ENCODE peak calls at places on chromosome 16, in four cellular contexts. D is GM12878, K is HepG2, E is K562. S is an unnamed sample.

GRCh38 chr16:75256871-75257343 is 5.5 kb upstream of the BCAR1 start:
- DNase-seq in D (no peak), K (no peak), E (no peak), S (no peak)

GRCh38 chr16:10965440-10966039 is 21.2 kb downstream of the CLEC16A start:
- DNase-seq in D (peak), K (no peak), E (peak), S (no peak)

GRCh38 chr16:7343271-7343670 is 10.6 kb downstream of the RBFOX1 start:
- DNase-seq in D (no peak), K (no peak), E (no peak), S (no peak)

GRCh38 chr16:77062878-77063566 is 128.0 kb upstream of the MON1B start:
- DNase-seq in D (no peak), K (no peak), E (no peak), S (no peak)

GRCh38 chr16:83813818-83814653 is 6.3 kb downstream of the HSBP1 start:
- DNase-seq in D (no peak), K (peak), E (no peak), S (no peak)

GRCh38 chr16:50585331-50585776 is 37.2 kb downstream of the NKD1 start:
- DNase-seq in D (no peak), K (no peak), E (no peak), S (no peak)

GRCh38 chr16:11045441-11045840 is 101.1 kb downstream of the CLEC16A start:
- DNase-seq in D (no peak), K (no peak), E (no peak), S (no peak)

GRCh38 chr16:59252317-59252716 is 518.2 kb upstream of the GOT2 start:
- DNase-seq in D (no peak), K (no peak), E (no peak), S (no peak)

GRCh38 chr16:87620201-87620495 is 17.8 kb downstream of the JPH3 start:
- DNase-seq in D (no peak), K (no peak), E (no peak), S (no peak)

GRCh38 chr16:4327386-4327781 is 11.5 kb downstream of the GLIS2 start:
- DNase-seq in D (no peak), K (no peak), E (no peak), S (no peak)

GRCh38 chr16:73949574-73950348 is 346.9 kb upstream of the PSMD7 start:
- DNase-seq in D (no peak), K (no peak), E (no peak), S (no peak)

GRCh38 chr16:75599452-75600277 is 23.4 kb downstream of the ADAT1 start:
- DNase-seq in D (no peak), K (no peak), E (no peak), S (no peak)

GRCh38 chr16:89300311-89300975 is 82.9 kb downstream of the ZNF778 start:
- DNase-seq in D (no peak), K (no peak), E (no peak), S (no peak)

GRCh38 chr16:73142069-73142880 is 94.3 kb upstream of the ZFHX3 start:
- DNase-seq in D (no peak), K (no peak), E (no peak), S (no peak)

GRCh38 chr16:23948949-23949392 is 113.2 kb downstream of the PRKCB start:
- DNase-seq in D (no peak), K (no peak), E (no peak), S (no peak)

GRCh38 chr16:61042736-61043135 is 993.5 kb downstream of the CDH8 start:
- DNase-seq in D (no peak), K (no peak), E (no peak), S (no peak)

GRCh38 chr16:17215306-17215705 is 255.5 kb downstream of the XYLT1 start:
- DNase-seq in D (no peak), K (no peak), E (no peak), S (no peak)

GRCh38 chr16:72060405-72060804 is 2.6 kb upstream of the HPR start:
- DNase-seq in D (no peak), K (no peak), E (no peak), S (no peak)

GRCh38 chr16:50600582-50601283 is 52.5 kb downstream of the NKD1 start:
- DNase-seq in D (no peak), K (peak), E (no peak), S (no peak)

GRCh38 chr16:21645261-21645721 is 7.1 kb downstream of the IGSF6 start:
- DNase-seq in D (peak), K (no peak), E (no peak), S (no peak)

GRCh38 chr16:75565640-75566039 is 539 bp upstream of the GABARAPL2 start:
- DNase-seq in D (no peak), K (no peak), E (no peak), S (no peak)

GRCh38 chr16:4140652-4141051 is 24.4 kb upstream of the ADCY9 start:
- DNase-seq in D (peak), K (no peak), E (no peak), S (no peak)

GRCh38 chr16:4116328-4117249 is at the start of gene ADCY9:
- DNase-seq in D (no peak), K (peak), E (peak), S (peak)

GRCh38 chr16:87895641-87896141 is 26.4 kb upstream of the SLC7A5 start:
- DNase-seq in D (peak), K (no peak), E (no peak), S (no peak)

GRCh38 chr16:5944971-5945370 is 847.4 kb upstream of the EEF2KMT start:
- DNase-seq in D (no peak), K (no peak), E (no peak), S (no peak)

GRCh38 chr16:21162661-21163151 is 4.2 kb downstream of the LDAF1 start:
- DNase-seq in D (no peak), K (no peak), E (no peak), S (no peak)

GRCh38 chr16:70646260-70647241 is at the start of gene IL34:
- DNase-seq in D (no peak), K (no peak), E (no peak), S (no peak)

GRCh38 chr16:14121872-14122271 is 50.8 kb downstream of the MRTFB start:
- DNase-seq in D (no peak), K (no peak), E (no peak), S (no peak)

GRCh38 chr16:80231888-80232287 is 308.9 kb upstream of the DYNLRB2 start:
- DNase-seq in D (peak), K (peak), E (no peak), S (no peak)
- H3K27ac ChIP-seq in D (no peak), K (no peak), E (no peak), S (no peak)

GRCh38 chr16:67907397-67907796 is 14.3 kb downstream of the PSKH1 start:
- DNase-seq in D (no peak), K (peak), E (no peak), S (no peak)
- TF ChIP-seq ZBTB33 in D (no peak), K (no peak), E (no peak), S (no peak)

GRCh38 chr16:18834873-18835272 is 33.5 kb upstream of the ARL6IP1 start:
- DNase-seq in D (no peak), K (no peak), E (no peak), S (no peak)

GRCh38 chr16:18833707-18834505 is 32.6 kb upstream of the ARL6IP1 start:
- DNase-seq in D (no peak), K (no peak), E (no peak), S (no peak)

GRCh38 chr16:18829221-18829620 is 27.9 kb upstream of the ARL6IP1 start:
- DNase-seq in D (no peak), K (no peak), E (no peak), S (no peak)

GRCh38 chr16:18832021-18832420 is 30.7 kb upstream of the ARL6IP1 start:
- DNase-seq in D (no peak), K (no peak), E (no peak), S (no peak)

GRCh38 chr16:18832613-18833012 is 31.3 kb upstream of the ARL6IP1 start:
- DNase-seq in D (no peak), K (no peak), E (no peak), S (no peak)
- TF ChIP-seq ZNF274 in D (no peak), K (no peak), E (no peak), S (no peak)

DNA sequence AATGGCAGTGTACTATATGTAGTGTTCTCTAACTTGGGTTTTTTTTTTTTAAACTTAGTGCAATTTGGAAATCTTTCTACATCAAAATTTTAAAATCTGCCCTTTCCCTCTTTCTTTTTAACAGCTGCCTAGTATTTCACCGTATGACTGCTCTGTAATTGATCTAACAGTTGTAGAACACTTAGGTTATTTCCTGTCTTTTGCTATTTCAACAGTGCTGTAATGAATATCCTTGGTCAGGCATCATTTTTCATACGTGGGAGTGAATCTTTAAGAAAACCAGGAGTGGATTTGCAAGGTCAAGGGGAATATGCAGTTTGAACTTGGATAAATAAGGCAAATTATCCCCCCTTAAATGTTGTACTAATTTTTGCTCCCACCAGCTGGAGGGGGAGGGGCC is 3.8 kb downstream of the NLRC5 start:
- DNase-seq in D (no peak), K (no peak), E (no peak), S (no peak)
- H3K27ac ChIP-seq in D (no peak), K (no peak), E (no peak), S (no peak)

DNA sequence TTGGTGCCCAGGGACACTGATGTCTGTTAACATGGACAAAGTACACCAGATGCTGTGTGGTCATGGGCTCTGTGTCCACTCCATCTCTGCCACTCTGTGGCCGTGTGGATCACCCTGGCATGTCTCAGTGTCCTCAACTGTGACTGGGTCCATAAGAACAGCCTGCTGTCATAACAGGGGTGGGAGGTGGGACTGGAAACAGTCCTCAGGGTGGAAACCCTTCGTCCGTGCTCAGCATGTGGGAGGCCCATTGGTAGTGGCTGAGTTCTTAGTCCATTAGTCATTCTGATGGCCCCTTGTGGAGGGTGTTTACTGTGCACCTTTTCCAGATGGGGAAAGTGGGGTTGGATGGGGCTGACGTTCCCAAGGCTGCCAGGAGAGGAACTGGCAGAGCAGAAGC is 12.8 kb downstream of the FLYWCH2 start:
- DNase-seq in D (no peak), K (peak), E (no peak), S (no peak)
- TF ChIP-seq ZBTB33 in D (no peak), K (no peak), E (no peak), S (no peak)

GRCh38 chr16:19967963-19968362 is 83.3 kb upstream of the GPRC5B start:
- DNase-seq in D (no peak), K (no peak), E (no peak), S (no peak)

GRCh38 chr16:19967561-19967960 is 82.9 kb upstream of the GPRC5B start:
- DNase-seq in D (no peak), K (no peak), E (no peak), S (no peak)

GRCh38 chr16:19959736-19960135 is 75.1 kb upstream of the GPRC5B start:
- DNase-seq in D (no peak), K (no peak), E (no peak), S (no peak)

GRCh38 chr16:19960183-19960582 is 75.5 kb upstream of the GPRC5B start:
- DNase-seq in D (no peak), K (no peak), E (no peak), S (no peak)

GRCh38 chr16:19963306-19963705 is 78.7 kb upstream of the GPRC5B start:
- DNase-seq in D (no peak), K (no peak), E (no peak), S (no peak)
- TF ChIP-seq ZNF274 in D (no peak), K (no peak), E (no peak), S (no peak)

GRCh38 chr16:1520461-1520860 is 13.0 kb upstream of the TMEM204 start:
- DNase-seq in D (no peak), K (no peak), E (no peak), S (no peak)
- H3K27ac ChIP-seq in D (no peak), K (no peak), E (no peak), S (no peak)

GRCh38 chr16:55480228-55480655 is 1.2 kb downstream of the MMP2 start:
- DNase-seq in D (no peak), K (no peak), E (no peak), S (no peak)
- TF ChIP-seq ZBTB33 in D (no peak), K (no peak), E (no peak), S (no peak)